ENCODE peak calls at places on chromosomes 3 and 15, in seven cellular contexts. P is heart left ventricle, Z is neural progenitor cell, D is NT2/D1, E is uterus, N is tibial nerve, K is Peyer's patch. U is an unnamed sample.

GRCh38 chr3:23916152-23916885 is 471 bp downstream of the NKIRAS1 start:
- DNase-seq in P (peak), Z (no peak), D (no peak), E (no peak), N (peak), K (no peak), U (no peak)

GRCh38 chr3:66153471-66153870 is 67.3 kb upstream of the SLC25A26 start:
- DNase-seq in P (no peak), Z (peak), D (no peak), E (no peak), N (no peak), K (no peak), U (no peak)

GRCh38 chr3:119675188-119675874 is 1.9 kb downstream of the COX17 start:
- DNase-seq in P (no peak), Z (no peak), D (no peak), E (no peak), N (no peak), K (no peak), U (no peak)

GRCh38 chr3:13372126-13372525 is 48.0 kb downstream of the NUP210 start:
- DNase-seq in P (no peak), Z (no peak), D (no peak), E (no peak), N (no peak), K (no peak), U (no peak)

GRCh38 chr3:100500320-100500880 is 8.0 kb downstream of the TMEM45A start:
- DNase-seq in P (no peak), Z (no peak), D (peak), E (no peak), N (no peak), K (no peak), U (no peak)

GRCh38 chr15:80093854-80094418 is 34.5 kb downstream of the ZFAND6 start:
- DNase-seq in P (peak), Z (peak), D (no peak), E (peak), N (no peak), K (no peak), U (no peak)

GRCh38 chr3:69204315-69204957 is 82.0 kb upstream of the LMOD3 start:
- DNase-seq in P (peak), Z (no peak), D (no peak), E (no peak), N (no peak), K (no peak), U (no peak)

GRCh38 chr3:16724487-16724886 is 119.3 kb upstream of the DAZL start:
- DNase-seq in P (no peak), Z (no peak), D (no peak), E (no peak), N (no peak), K (no peak), U (no peak)

GRCh38 chr3:70829101-70829500 is 516.7 kb upstream of the MDFIC2 start:
- DNase-seq in P (peak), Z (no peak), D (no peak), E (no peak), N (no peak), K (no peak), U (no peak)

GRCh38 chr3:136195258-136196063 is 674 bp downstream of the MSL2 start:
- DNase-seq in P (peak), Z (peak), D (no peak), E (peak), N (peak), K (peak), U (peak)

GRCh38 chr3:187972454-187972853 is 181.5 kb upstream of the LPP start:
- DNase-seq in P (no peak), Z (no peak), D (no peak), E (no peak), N (no peak), K (no peak), U (no peak)

GRCh38 chr15:76953913-76954312 is 22.4 kb downstream of the RCN2 start:
- DNase-seq in P (no peak), Z (no peak), D (no peak), E (no peak), N (no peak), K (no peak), U (no peak)

GRCh38 chr15:90219421-90220141 is 14.2 kb downstream of the CIB1 start:
- DNase-seq in P (no peak), Z (peak), D (peak), E (no peak), N (no peak), K (peak), U (no peak)

GRCh38 chr3:43733459-43734384 is 43.0 kb downstream of the ABHD5 start:
- DNase-seq in P (peak), Z (no peak), D (no peak), E (no peak), N (no peak), K (no peak), U (no peak)

GRCh38 chr3:181635141-181635540 is 76.6 kb upstream of the SOX2 start:
- DNase-seq in P (no peak), Z (no peak), D (no peak), E (no peak), N (no peak), K (no peak), U (no peak)

GRCh38 chr3:62433396-62433795 is 60.0 kb upstream of the FEZF2 start:
- DNase-seq in P (no peak), Z (no peak), D (no peak), E (no peak), N (no peak), K (no peak), U (no peak)

GRCh38 chr3:186025161-186025560 is 83.7 kb downstream of the ETV5 start:
- DNase-seq in P (no peak), Z (no peak), D (no peak), E (no peak), N (no peak), K (no peak), U (no peak)

GRCh38 chr15:84747423-84748273 is 744 bp upstream of the ZNF592 start:
- DNase-seq in P (peak), Z (peak), D (peak), E (peak), N (peak), K (peak), U (peak)

GRCh38 chr3:24387000-24387399 is 107.7 kb downstream of the THRB start:
- DNase-seq in P (no peak), Z (no peak), D (no peak), E (no peak), N (no peak), K (no peak), U (no peak)

GRCh38 chr15:56291741-56292140 is 48.1 kb upstream of the RFX7 start:
- DNase-seq in P (no peak), Z (no peak), D (no peak), E (no peak), N (no peak), K (no peak), U (no peak)

GRCh38 chr15:82635798-82636197 is 11.4 kb downstream of the CPEB1 start:
- DNase-seq in P (no peak), Z (no peak), D (no peak), E (no peak), N (no peak), K (no peak), U (no peak)

GRCh38 chr3:127984241-127984975 is 67.8 kb upstream of the SEC61A1 start:
- DNase-seq in P (no peak), Z (no peak), D (no peak), E (no peak), N (no peak), K (no peak), U (no peak)

GRCh38 chr3:71724584-71725278 is 471 bp downstream of the EIF4E3 start:
- DNase-seq in P (peak), Z (peak), D (no peak), E (peak), N (no peak), K (peak), U (no peak)

GRCh38 chr3:126422571-126423091 is 27.9 kb downstream of the CFAP100 start:
- DNase-seq in P (no peak), Z (no peak), D (no peak), E (no peak), N (no peak), K (peak), U (no peak)

GRCh38 chr3:197268319-197268718 is 30.1 kb downstream of the DLG1 start:
- DNase-seq in P (no peak), Z (no peak), D (no peak), E (no peak), N (no peak), K (no peak), U (no peak)

GRCh38 chr3:79329154-79329553 is 438.6 kb downstream of the ROBO1 start:
- DNase-seq in P (no peak), Z (no peak), D (no peak), E (no peak), N (no peak), K (no peak), U (no peak)

GRCh38 chr15:89111352-89111751 is 23.1 kb downstream of the ABHD2 start:
- DNase-seq in P (no peak), Z (no peak), D (no peak), E (no peak), N (no peak), K (no peak), U (no peak)

GRCh38 chr15:93171476-93171875 is 82.5 kb upstream of the RGMA start:
- DNase-seq in P (no peak), Z (no peak), D (no peak), E (no peak), N (no peak), K (no peak), U (no peak)

GRCh38 chr15:77104155-77104554 is 33.2 kb upstream of the TSPAN3 start:
- DNase-seq in P (peak), Z (no peak), D (no peak), E (no peak), N (no peak), K (no peak), U (no peak)

GRCh38 chr3:14216257-14217048 is 37.8 kb downstream of the LSM3 start:
- DNase-seq in P (peak), Z (peak), D (peak), E (no peak), N (no peak), K (no peak), U (no peak)

GRCh38 chr15:57440167-57440566 is 63.9 kb downstream of the CGNL1 start:
- DNase-seq in P (no peak), Z (no peak), D (no peak), E (no peak), N (no peak), K (no peak), U (no peak)

GRCh38 chr3:195582947-195583346 is 793 bp downstream of the APOD start:
- DNase-seq in P (no peak), Z (no peak), D (no peak), E (no peak), N (no peak), K (no peak), U (no peak)

GRCh38 chr15:82122754-82123400 is 77.1 kb upstream of the MEX3B start:
- DNase-seq in P (peak), Z (no peak), D (no peak), E (peak), N (peak), K (no peak), U (peak)

GRCh38 chr3:30510596-30510995 is 95.8 kb upstream of the TGFBR2 start:
- DNase-seq in P (no peak), Z (no peak), D (no peak), E (no peak), N (no peak), K (no peak), U (no peak)

GRCh38 chr3:57890874-57891273 is 117.3 kb upstream of the FLNB start:
- DNase-seq in P (no peak), Z (no peak), D (no peak), E (no peak), N (no peak), K (no peak), U (no peak)
- H3K4me3 ChIP-seq in P (peak), Z (no peak), D (no peak), E (peak), N (no peak), K (no peak), U (peak)

GRCh38 chr3:42501681-42502428 is 588 bp upstream of the VIPR1 start:
- DNase-seq in P (peak), Z (peak), D (no peak), E (peak), N (no peak), K (peak), U (peak)
- H3K4me3 ChIP-seq in P (peak), Z (peak), D (peak), E (peak), N (peak), K (peak), U (peak)

GRCh38 chr15:31471731-31472430 is 145.2 kb downstream of the KLF13 start:
- DNase-seq in P (no peak), Z (no peak), D (no peak), E (peak), N (no peak), K (no peak), U (peak)

GRCh38 chr15:31474059-31474868 is 147.6 kb downstream of the KLF13 start:
- DNase-seq in P (no peak), Z (no peak), D (no peak), E (peak), N (no peak), K (peak), U (peak)

GRCh38 chr15:31472636-31473383 is 146.2 kb downstream of the KLF13 start:
- DNase-seq in P (peak), Z (no peak), D (no peak), E (peak), N (no peak), K (peak), U (peak)

GRCh38 chr15:31470756-31471155 is 144.1 kb downstream of the KLF13 start:
- DNase-seq in P (no peak), Z (no peak), D (no peak), E (no peak), N (no peak), K (no peak), U (peak)

GRCh38 chr15:31473384-31474058 is 146.9 kb downstream of the KLF13 start:
- DNase-seq in P (no peak), Z (no peak), D (no peak), E (peak), N (no peak), K (peak), U (peak)
- H3K4me3 ChIP-seq in P (no peak), Z (no peak), D (no peak), E (no peak), N (no peak), K (peak), U (no peak)

DNA sequence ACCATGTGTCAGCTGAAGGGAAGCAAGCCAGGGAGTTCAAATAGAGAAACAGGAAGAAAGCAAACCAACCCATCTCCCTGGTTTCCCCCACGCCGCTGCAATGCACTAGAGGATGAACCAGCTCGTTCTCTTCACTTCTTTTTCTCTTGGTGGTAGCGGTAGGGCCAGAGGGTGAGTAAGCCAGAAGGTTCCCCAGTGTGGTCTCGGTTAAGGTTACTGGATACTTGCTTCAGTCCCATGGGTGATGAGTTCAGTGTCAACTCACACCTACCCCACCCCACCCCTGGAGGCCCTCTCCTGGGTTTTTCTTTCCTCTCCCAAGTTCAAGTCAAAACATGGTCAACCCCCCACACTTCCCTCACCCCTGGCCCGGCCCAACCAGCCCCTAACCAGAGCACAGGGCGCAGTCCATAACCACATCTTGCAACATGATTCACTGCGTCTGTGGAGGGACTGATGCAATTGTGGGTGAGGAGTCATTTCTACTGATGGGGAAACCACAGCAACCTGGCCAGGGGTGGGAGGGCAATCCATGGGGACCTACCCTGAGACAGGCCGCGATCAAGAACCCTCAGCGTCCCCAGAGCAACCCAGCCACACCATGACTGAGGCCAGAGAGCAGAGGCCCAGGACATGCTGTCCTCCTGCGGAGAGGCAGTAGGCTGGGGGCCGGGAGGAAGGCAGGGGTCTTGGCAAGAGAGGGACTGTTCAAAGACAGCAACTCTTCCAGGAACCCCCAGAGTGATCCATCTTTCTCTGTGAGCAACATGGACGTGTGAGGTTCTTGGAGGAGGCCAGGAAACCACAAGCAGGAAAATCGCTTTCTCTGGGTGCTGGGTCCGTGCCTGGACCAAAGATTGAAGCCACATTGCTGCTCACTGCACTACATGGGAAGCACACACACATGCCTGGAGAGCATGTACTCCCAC is 276.6 kb downstream of the UACA start:
- DNase-seq in P (no peak), Z (no peak), D (no peak), E (no peak), N (peak), K (peak), U (no peak)
- H3K4me3 ChIP-seq in P (no peak), Z (no peak), D (no peak), E (no peak), N (no peak), K (no peak), U (no peak)

GRCh38 chr3:106728315-106728821 is 648.9 kb upstream of the CCDC54 start:
- DNase-seq in P (no peak), Z (no peak), D (no peak), E (no peak), N (no peak), K (no peak), U (no peak)
- H3K4me3 ChIP-seq in P (no peak), Z (no peak), D (no peak), E (no peak), N (peak), K (no peak), U (no peak)

DNA sequence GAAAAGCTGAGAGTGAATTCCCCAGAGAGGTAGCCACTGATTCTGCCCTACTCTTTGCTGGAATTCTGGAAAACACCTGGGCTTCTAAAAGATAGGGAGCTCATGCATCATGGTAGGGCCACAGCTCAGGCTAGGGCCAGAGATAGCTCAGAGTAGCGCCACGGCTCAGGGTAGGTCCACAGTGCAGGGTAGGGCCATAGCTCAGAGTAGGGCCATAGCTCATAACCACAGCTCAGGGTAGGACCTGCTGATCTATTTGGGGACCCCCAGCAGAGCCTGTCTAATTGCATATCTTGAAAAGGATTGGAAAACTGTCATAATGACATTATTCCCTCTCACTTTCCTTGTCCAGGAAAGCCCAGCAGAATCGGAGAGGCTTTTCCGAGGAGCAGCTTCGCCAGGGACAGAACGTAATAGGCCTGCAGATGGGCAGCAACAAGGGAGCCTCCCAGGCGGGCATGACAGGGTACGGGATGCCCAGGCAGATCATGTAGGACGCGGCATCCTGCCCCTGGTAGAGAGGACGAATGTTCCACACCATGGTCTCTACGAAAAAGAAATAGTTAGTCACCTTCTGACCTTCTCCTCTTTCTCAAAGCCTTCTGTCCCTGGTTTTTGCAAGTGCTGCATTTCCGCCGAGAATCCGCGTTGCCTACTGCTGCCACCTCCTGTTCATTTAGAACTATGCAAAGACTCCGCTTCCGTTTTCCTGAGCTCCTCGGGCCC is 14.5 kb downstream of the TAGLN3 start:
- DNase-seq in P (peak), Z (peak), D (peak), E (peak), N (peak), K (peak), U (peak)
- H3K4me3 ChIP-seq in P (no peak), Z (no peak), D (no peak), E (no peak), N (peak), K (no peak), U (no peak)

DNA sequence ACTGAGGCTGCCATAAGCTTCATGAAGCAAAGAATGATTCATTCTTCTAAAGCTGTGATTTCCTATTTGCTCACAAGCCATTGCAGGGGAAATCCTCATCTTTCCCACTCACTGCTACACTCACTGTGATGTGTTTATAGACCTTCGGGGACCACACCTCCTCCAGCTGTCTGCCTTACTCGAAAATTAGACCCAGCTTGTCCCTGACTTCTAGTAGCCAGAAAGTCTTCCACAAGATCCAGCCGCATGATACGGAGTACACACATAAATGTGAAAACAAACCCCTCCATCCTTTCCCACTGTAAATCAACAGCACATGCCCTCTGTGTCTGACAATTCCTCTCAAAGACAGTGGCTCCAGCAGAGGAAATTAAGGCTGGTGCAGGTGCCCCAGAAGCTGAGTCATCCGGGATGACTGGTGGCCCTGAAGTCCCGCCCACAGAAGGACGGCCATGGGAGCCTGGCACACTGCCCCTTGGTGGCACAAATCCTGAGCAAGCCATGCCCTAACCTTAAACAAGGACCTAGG is 172.0 kb downstream of the STT3B start:
- DNase-seq in P (peak), Z (no peak), D (no peak), E (no peak), N (no peak), K (peak), U (peak)
- H3K4me3 ChIP-seq in P (no peak), Z (no peak), D (no peak), E (no peak), N (no peak), K (no peak), U (no peak)

GRCh38 chr3:50617911-50618481 is 1.0 kb downstream of the MAPKAPK3 start:
- DNase-seq in P (peak), Z (no peak), D (no peak), E (no peak), N (no peak), K (no peak), U (no peak)
- H3K4me3 ChIP-seq in P (peak), Z (peak), D (peak), E (peak), N (peak), K (peak), U (peak)

GRCh38 chr15:38297623-38298388 is 45.2 kb downstream of the SPRED1 start:
- DNase-seq in P (no peak), Z (no peak), D (no peak), E (no peak), N (no peak), K (no peak), U (no peak)

GRCh38 chr15:38299216-38299615 is 46.6 kb downstream of the SPRED1 start:
- DNase-seq in P (no peak), Z (no peak), D (no peak), E (no peak), N (no peak), K (no peak), U (no peak)

GRCh38 chr15:38304486-38304885 is 51.9 kb downstream of the SPRED1 start:
- DNase-seq in P (no peak), Z (no peak), D (no peak), E (no peak), N (no peak), K (no peak), U (no peak)

DNA sequence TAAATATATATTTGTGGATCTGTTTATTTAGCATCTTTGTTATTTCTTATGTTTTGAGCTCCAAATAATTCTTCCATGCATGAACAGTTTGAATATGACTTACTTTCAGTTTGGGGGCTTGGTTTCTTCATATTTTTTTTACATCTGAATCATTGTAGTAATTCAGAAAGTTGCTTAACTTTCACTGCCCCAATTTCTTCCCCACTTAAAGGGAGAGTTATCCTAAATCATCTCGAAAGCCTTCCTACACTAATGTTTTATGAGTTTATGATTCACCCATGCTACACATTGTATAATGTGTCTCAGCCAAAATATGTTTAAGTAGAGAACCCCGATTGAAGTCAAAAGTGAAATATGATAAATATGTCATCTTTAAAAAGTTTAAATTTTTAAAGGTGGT is 47.8 kb downstream of the SPRED1 start:
- DNase-seq in P (no peak), Z (no peak), D (no peak), E (no peak), N (no peak), K (no peak), U (no peak)
- H3K4me3 ChIP-seq in P (no peak), Z (no peak), D (no peak), E (no peak), N (no peak), K (no peak), U (no peak)

U was measured in right atrium auricular region.